ENCODE peak calls at places on chromosome 17, in seven cellular contexts. X is KG1; R is left cardiac atrium; N is stimulated activated CD8-positive, alpha-beta memory T cell treated with anti-CD3 and anti-CD28 coated beads, Interleukin-7, amount 100 ng/mL, for 1 hour; Z is T-helper 2 cell; P is amygdala; M is stimulated activated naive CD8-positive, alpha-beta T cell treated with anti-CD3 and anti-CD28 coated beads, Interleukin-15, Interleukin-2, amounts not matched to agents 100 U/mL and 50 U/mL, for 24 hours. B is an unnamed sample.

GRCh38 chr17:81322271-81323082 is 27.4 kb upstream of the SLC38A10 start:
- DNase-seq in X (no peak), R (no peak), N (no peak), Z (peak; percentile 26), P (no peak), M (peak; percentile 66), B (no peak)

GRCh38 chr17:867896-868489 is 85.8 kb downstream of the MRM3 start:
- DNase-seq in X (no peak), R (no peak), N (no peak), Z (no peak), P (no peak), M (no peak), B (no peak)

GRCh38 chr17:63760771-63761539 is 12.4 kb downstream of the CCDC47 start:
- DNase-seq in X (no peak), R (no peak), N (no peak), Z (no peak), P (no peak), M (peak; percentile 44), B (no peak)

GRCh38 chr17:61981323-61981722 is 53.5 kb upstream of the INTS2 start:
- DNase-seq in X (no peak), R (no peak), N (no peak), Z (no peak), P (no peak), M (no peak), B (no peak)

GRCh38 chr17:3812771-3813170 is 11.8 kb upstream of the ITGAE start:
- DNase-seq in X (no peak), R (no peak), N (no peak), Z (no peak), P (no peak), M (no peak), B (no peak)

GRCh38 chr17:32357615-32358014 is 7.7 kb downstream of the ZNF207 start:
- DNase-seq in X (no peak), R (no peak), N (no peak), Z (no peak), P (no peak), M (no peak), B (no peak)

GRCh38 chr17:511001-511690 is 158.5 kb upstream of the RPH3AL start:
- DNase-seq in X (no peak), R (no peak), N (no peak), Z (no peak), P (no peak), M (no peak), B (no peak)

GRCh38 chr17:21379080-21379711 is 3.0 kb downstream of the KCNJ12 start:
- DNase-seq in X (no peak), R (peak; percentile 60), N (no peak), Z (no peak), P (no peak), M (no peak), B (peak; percentile 89)

GRCh38 chr17:9054146-9054545 is 32.8 kb downstream of the NTN1 start:
- DNase-seq in X (no peak), R (no peak), N (no peak), Z (no peak), P (no peak), M (no peak), B (no peak)

GRCh38 chr17:1590031-1590746 is 27.6 kb upstream of the PITPNA start:
- DNase-seq in X (no peak), R (peak; percentile 89), N (no peak), Z (no peak), P (no peak), M (peak; percentile 50), B (no peak)

GRCh38 chr17:81512984-81513668 is 527 bp upstream of the ACTG1 start:
- DNase-seq in X (peak; percentile 66), R (peak; percentile 67), N (no peak), Z (peak; percentile 46), P (peak; percentile 47), M (peak; percentile 81), B (peak; percentile 91)